ENCODE peak calls at places on chromosome 2, in nine cellular contexts. J is mesendoderm; L is T-helper 9 cell; Z is SK-N-DZ; B is pancreas; E is Daoy; H is body of pancreas; C is sciatic nerve; P is CD8-positive, alpha-beta memory T cell. G is an unnamed sample.

GRCh38 chr2:97726311-97727064 is 13.1 kb downstream of the ZAP70 start:
- DNase-seq in B (no peak), P (no peak), J (no peak), C (no peak), L (no peak), H (no peak), E (no peak), Z (no peak), G (no peak)

GRCh38 chr2:182101263-182101662 is 115.6 kb downstream of the PPP1R1C start:
- DNase-seq in Z (peak; percentile 10), L (no peak), E (no peak), C (no peak), H (no peak), B (no peak), P (no peak), J (peak; percentile 49), G (no peak)

GRCh38 chr2:218003265-218003950 is 613 bp upstream of the TNS1 start:
- DNase-seq in Z (peak; percentile 72), J (no peak), P (no peak), E (no peak), H (peak; percentile 62), L (no peak), C (peak; percentile 75), B (peak; percentile 57), G (no peak)

GRCh38 chr2:110732422-110733413 is at the start of gene ACOXL:
- DNase-seq in B (peak; percentile 39), J (peak; percentile 78), L (peak; percentile 3), P (no peak), C (no peak), H (peak; percentile 56), Z (no peak), E (no peak), G (no peak)

GRCh38 chr2:225468131-225468530 is 68.6 kb downstream of the NYAP2 start:
- DNase-seq in C (no peak), E (no peak), L (no peak), B (no peak), P (no peak), H (no peak), J (no peak), Z (no peak), G (no peak)

GRCh38 chr2:26380281-26380680 is 21.4 kb upstream of the DRC1 start:
- DNase-seq in C (no peak), B (no peak), E (no peak), L (no peak), P (no peak), J (no peak), Z (no peak), H (no peak), G (no peak)

GRCh38 chr2:56448999-56449431 is 265.2 kb downstream of the CCDC85A start:
- DNase-seq in J (peak; percentile 47), H (peak; percentile 93), E (peak; percentile 47), P (no peak), C (no peak), B (peak; percentile 88), L (no peak), Z (no peak), G (no peak)

GRCh38 chr2:7007846-7008741 is 90.9 kb downstream of the RNF144A start:
- DNase-seq in E (peak; percentile 91), P (no peak), L (no peak), B (peak; percentile 71), C (peak; percentile 95), J (peak; percentile 41), H (peak; percentile 91), Z (peak; percentile 24), G (no peak)

GRCh38 chr2:17892726-17893534 is 14.5 kb downstream of the KCNS3 start:
- DNase-seq in J (peak; percentile 68), B (no peak), L (no peak), H (no peak), P (no peak), Z (no peak), C (no peak), E (peak; percentile 7), G (no peak)

GRCh38 chr2:65730186-65730585 is 297.8 kb upstream of the SPRED2 start:
- DNase-seq in Z (no peak), C (no peak), P (no peak), E (no peak), J (no peak), L (no peak), B (no peak), H (no peak), G (no peak)

GRCh38 chr2:223846524-223846923 is 9.1 kb upstream of the AP1S3 start:
- DNase-seq in Z (no peak), E (peak; percentile 25), P (no peak), B (no peak), L (no peak), C (no peak), H (no peak), J (peak; percentile 51), G (no peak)

GRCh38 chr2:100802076-100802475 is 17.9 kb upstream of the NPAS2 start:
- DNase-seq in C (no peak), H (no peak), P (no peak), L (no peak), Z (no peak), B (no peak), J (no peak), E (peak; percentile 11), G (no peak)

GRCh38 chr2:126781806-126782205 is 116.9 kb upstream of the TEX51 start:
- DNase-seq in L (no peak), E (no peak), J (no peak), B (no peak), C (no peak), Z (no peak), H (no peak), P (no peak), G (no peak)